ENCODE peak calls at places on chromosomes 7 and 10, in five cellular contexts. G is activated T-cell treated with anti-CD3 and anti-CD28 coated beads for 48 hours, O is pancreas, R is T-helper 9 cell, T is hippocampal formation. N is an unnamed sample.
A peak's percentile ranks its signal among the peaks of the same experiment; 100 is the strongest.

GRCh38 chr7:123557016-123557630 is 495 bp downstream of the NDUFA5 start:
- DNase-seq in R (no peak), T (no peak), G (no peak), O (no peak), N (no peak)

GRCh38 chr10:5595591-5596590 is 70.5 kb downstream of the ASB13 start:
- DNase-seq in T (no peak), O (no peak), G (no peak), R (no peak), N (no peak)

GRCh38 chr10:29023678-29024077 is 265.2 kb upstream of the LYZL1 start:
- DNase-seq in R (no peak), O (no peak), G (no peak), T (no peak), N (no peak)

GRCh38 chr10:34638405-34639054 is 176.6 kb downstream of the PARD3 start:
- DNase-seq in T (peak; percentile 77), O (peak; percentile 66), R (peak; percentile 56), G (peak; percentile 48), N (peak; percentile 24)

GRCh38 chr10:133278577-133279265 is 2.1 kb upstream of the ADAM8 start:
- DNase-seq in G (no peak), R (peak; percentile 61), O (peak; percentile 75), T (no peak), N (no peak)

GRCh38 chr10:58140706-58141347 is 126.9 kb downstream of the IPMK start:
- DNase-seq in R (no peak), T (no peak), O (no peak), G (no peak), N (no peak)

GRCh38 chr7:159040146-159040545 is 104.5 kb downstream of the VIPR2 start:
- DNase-seq in G (no peak), O (no peak), R (no peak), T (no peak), N (no peak)

GRCh38 chr7:106010866-106011265 is 47.8 kb downstream of the CDHR3 start:
- DNase-seq in O (no peak), G (no peak), T (no peak), R (no peak), N (no peak)

GRCh38 chr7:40301486-40302065 is 166.8 kb downstream of the SUGCT start:
- DNase-seq in T (no peak), O (no peak), G (no peak), R (no peak), N (no peak)

GRCh38 chr7:7965301-7965700 is 3.3 kb upstream of the GLCCI1 start:
- DNase-seq in G (no peak), O (no peak), R (no peak), T (no peak), N (no peak)

GRCh38 chr10:20855398-20856038 is 41.6 kb downstream of the NEBL start:
- DNase-seq in R (no peak), G (no peak), T (no peak), O (no peak), N (no peak)

GRCh38 chr7:137820156-137820555 is 26.6 kb downstream of the DGKI start:
- DNase-seq in T (no peak), O (no peak), G (no peak), R (no peak), N (no peak)

GRCh38 chr10:96606216-96606615 is 19.4 kb upstream of the TM9SF3 start:
- DNase-seq in R (no peak), T (no peak), O (no peak), G (no peak), N (no peak)

GRCh38 chr7:147646568-147646967 is 944.0 kb upstream of the C7orf33 start:
- DNase-seq in R (no peak), O (no peak), G (no peak), T (no peak), N (no peak)

GRCh38 chr10:117543245-117543998 is 876 bp downstream of the EMX2 start:
- DNase-seq in R (no peak), T (no peak), O (no peak), G (no peak), N (no peak)

GRCh38 chr7:84216477-84216876 is 21.9 kb upstream of the SEMA3A start:
- DNase-seq in G (no peak), R (no peak), O (no peak), T (no peak), N (no peak)

GRCh38 chr7:143892527-143893300 is 9.3 kb downstream of the TCAF1 start:
- DNase-seq in O (no peak), G (no peak), T (no peak), R (no peak), N (no peak)

GRCh38 chr7:88243345-88243909 is 23.6 kb upstream of the SRI start:
- DNase-seq in T (peak; percentile 75), O (no peak), G (no peak), R (no peak), N (peak; percentile 19)

GRCh38 chr10:130747946-130748345 is 563.6 kb downstream of the TCERG1L start:
- DNase-seq in T (no peak), G (no peak), R (no peak), O (no peak), N (no peak)

GRCh38 chr7:37248396-37248836 is 200.2 kb downstream of the ELMO1 start:
- DNase-seq in O (no peak), G (no peak), T (no peak), R (no peak), N (no peak)

GRCh38 chr7:1679966-1680730 is 10.1 kb downstream of the ELFN1 start:
- DNase-seq in R (no peak), T (no peak), O (no peak), G (no peak), N (no peak)

GRCh38 chr10:79316671-79317431 is 30.4 kb upstream of the PPIF start:
- DNase-seq in G (no peak), R (no peak), O (no peak), T (no peak), N (no peak)

GRCh38 chr10:74153123-74153522 is 2.1 kb downstream of the ADK start:
- DNase-seq in R (no peak), G (no peak), T (no peak), O (no peak), N (no peak)

GRCh38 chr7:45224832-45225231 is 67.2 kb downstream of the RAMP3 start:
- DNase-seq in R (no peak), O (no peak), T (no peak), G (no peak), N (no peak)

GRCh38 chr10:114408968-114409444 is 4.7 kb upstream of the AFAP1L2 start:
- DNase-seq in R (no peak), T (no peak), G (no peak), O (no peak), N (no peak)

GRCh38 chr10:1184541-1185415 is 128.6 kb downstream of the WDR37 start:
- DNase-seq in T (no peak), O (no peak), G (no peak), R (no peak), N (no peak)

GRCh38 chr10:80315391-80315790 is 25.9 kb upstream of the MAT1A start:
- DNase-seq in O (no peak), R (no peak), G (no peak), T (no peak), N (no peak)

GRCh38 chr7:134184767-134185166 is 57.6 kb downstream of the LRGUK start:
- DNase-seq in R (no peak), O (no peak), G (no peak), T (no peak), N (no peak)

GRCh38 chr7:71735961-71736556 is 604.1 kb downstream of the GALNT17 start:
- DNase-seq in G (peak; percentile 12), R (peak; percentile 22), T (peak; percentile 44), O (peak; percentile 28), N (no peak)

GRCh38 chr7:30924624-30925023 is 13.0 kb downstream of the AQP1 start:
- DNase-seq in R (no peak), T (no peak), O (no peak), G (no peak), N (no peak)

GRCh38 chr10:103504181-103504783 is 10.8 kb downstream of the NEURL1 start:
- DNase-seq in G (peak; percentile 27), O (peak; percentile 56), R (peak; percentile 18), T (no peak), N (no peak)

GRCh38 chr10:120578123-120578522 is 121.1 kb downstream of the PLPP4 start:
- DNase-seq in T (no peak), G (no peak), O (no peak), R (no peak), N (no peak)

GRCh38 chr7:55120501-55121198 is 101.8 kb downstream of the EGFR start:
- DNase-seq in G (no peak), R (no peak), O (no peak), T (no peak), N (no peak)